ENCODE peak calls at places on chromosomes 1 and 21, in six cellular contexts. H is fibroblast of the aortic adventitia, J is tibial artery, D is iris pigment epithelial cell, E is small intestine, M is substantia nigra. R is an unnamed sample.

GRCh38 chr1:74504125-74505065 is 8.0 kb downstream of the LRRC53 start:
- DNase-seq in D (peak), E (peak), J (no peak), H (peak), M (no peak), R (peak)

GRCh38 chr1:161092621-161093028 is 3.3 kb upstream of the NECTIN4 start:
- DNase-seq in M (no peak), D (peak), E (no peak), J (no peak), H (no peak), R (no peak)

GRCh38 chr1:114180742-114181141 is 27.1 kb upstream of the SYT6 start:
- DNase-seq in M (no peak), D (no peak), H (no peak), J (no peak), E (peak), R (no peak)

GRCh38 chr21:41133896-41134522 is 34.0 kb upstream of the BACE2 start:
- DNase-seq in H (peak), E (peak), M (no peak), J (no peak), D (peak), R (no peak)

GRCh38 chr1:41655632-41656031 is 171.1 kb upstream of the EDN2 start:
- DNase-seq in D (no peak), H (no peak), J (no peak), M (no peak), E (no peak), R (no peak)

GRCh38 chr1:47707887-47708535 is 270.2 kb downstream of the FOXD2 start:
- DNase-seq in H (no peak), D (no peak), J (no peak), M (no peak), E (no peak), R (no peak)

GRCh38 chr1:159580340-159580739 is 7.3 kb upstream of the APCS start:
- DNase-seq in E (no peak), H (no peak), M (no peak), J (no peak), D (no peak), R (no peak)

GRCh38 chr1:162191396-162192322 is 122.2 kb downstream of the NOS1AP start:
- DNase-seq in M (no peak), J (no peak), E (peak), H (no peak), D (no peak), R (no peak)

GRCh38 chr1:88053065-88053464 is 631.0 kb upstream of the PKN2 start:
- DNase-seq in D (no peak), J (no peak), H (no peak), M (no peak), E (no peak), R (no peak)

GRCh38 chr1:234141006-234141405 is 232.2 kb upstream of the COA6 start:
- DNase-seq in D (no peak), E (no peak), H (no peak), J (no peak), M (no peak), R (no peak)

GRCh38 chr21:43306911-43307676 is 119.8 kb downstream of the SIK1 start:
- DNase-seq in E (peak), J (no peak), M (no peak), D (peak), H (no peak), R (no peak)

GRCh38 chr1:158103275-158103674 is 77.4 kb upstream of the CD1D start:
- DNase-seq in D (no peak), J (no peak), E (no peak), M (no peak), H (no peak), R (no peak)

GRCh38 chr1:8864713-8865397 is 13.6 kb downstream of the ENO1 start:
- DNase-seq in J (no peak), H (no peak), M (no peak), D (no peak), E (no peak), R (no peak)

GRCh38 chr1:94713472-94714141 is 106.5 kb upstream of the SLC44A3 start:
- DNase-seq in D (peak), M (peak), J (peak), E (peak), H (peak), R (no peak)

GRCh38 chr21:34086887-34087306 is 13.5 kb downstream of the MRPS6 start:
- DNase-seq in J (no peak), M (no peak), E (no peak), D (no peak), H (no peak), R (no peak)

GRCh38 chr1:178614286-178614685 is 101.4 kb downstream of the TEX35 start:
- DNase-seq in J (no peak), M (no peak), H (no peak), E (no peak), D (no peak), R (no peak)

GRCh38 chr1:182595641-182596240 is 6.7 kb upstream of the RNASEL start:
- DNase-seq in J (peak), D (peak), E (peak), H (peak), M (peak), R (peak)

GRCh38 chr1:21662426-21663250 is 6.5 kb downstream of the RAP1GAP start:
- DNase-seq in D (no peak), M (no peak), J (no peak), H (no peak), E (no peak), R (no peak)

GRCh38 chr1:4170953-4171352 is 270.9 kb upstream of the C1orf174 start:
- DNase-seq in D (no peak), J (no peak), H (no peak), M (no peak), E (no peak), R (no peak)

GRCh38 chr1:226702318-226702956 is 36.6 kb downstream of the ITPKB start:
- DNase-seq in M (no peak), J (peak), E (no peak), H (peak), D (peak), R (no peak)

R was measured in stimulated activated effector memory CD8-positive, alpha-beta T cell treated with anti-CD3 and anti-CD28 coated beads, Interleukin-12 subunit alpha, Interleukin-12 subunit beta, amount 100 ng/mL, for 72 hours.